ENCODE peak calls at places on chromosomes 4 and X, in five cellular contexts. G, S, R, M and K are unnamed samples.

GRCh38 chrX:23785564-23785963 is 2.6 kb downstream of the SAT1 start:
- DNase-seq in G (no peak), S (no peak), R (no peak), M (no peak), K (no peak)

GRCh38 chr4:2949782-2950125 is 13.5 kb downstream of the NOP14 start:
- DNase-seq in G (peak), S (no peak), R (no peak), M (no peak), K (no peak)

GRCh38 chr4:10054571-10055041 is 33.3 kb upstream of the SLC2A9 start:
- DNase-seq in G (no peak), S (no peak), R (no peak), M (no peak), K (no peak)

GRCh38 chr4:51907001-51907669 is 64.2 kb downstream of the DCUN1D4 start:
- DNase-seq in G (no peak), S (no peak), R (no peak), M (no peak), K (no peak)

GRCh38 chr4:16897991-16898827 is at the start of gene LDB2:
- DNase-seq in G (no peak), S (peak), R (no peak), M (no peak), K (no peak)

GRCh38 chr4:64144994-64145393 is 264.3 kb downstream of the TECRL start:
- DNase-seq in G (no peak), S (no peak), R (no peak), M (no peak), K (no peak)

GRCh38 chr4:127212701-127213100 is 420.1 kb upstream of the INTU start:
- DNase-seq in G (no peak), S (no peak), R (no peak), M (no peak), K (no peak)

GRCh38 chrX:1009771-1010170 is 202.7 kb downstream of the CRLF2 start:
- DNase-seq in G (peak), S (no peak), R (no peak), M (no peak), K (no peak)

GRCh38 chr4:165328101-165328425 is 594 bp downstream of the MSMO1 start:
- DNase-seq in G (no peak), S (no peak), R (no peak), M (no peak), K (no peak)

GRCh38 chrX:121308276-121308805 is 260.9 kb downstream of the GLUD2 start:
- DNase-seq in G (no peak), S (peak), R (no peak), M (peak), K (peak)

GRCh38 chrX:57952320-57952678 is 42.0 kb upstream of the ZXDA start:
- DNase-seq in G (peak), S (no peak), R (no peak), M (no peak), K (no peak)

GRCh38 chr4:74004668-74005067 is 6.2 kb upstream of the CXCL5 start:
- DNase-seq in G (no peak), S (no peak), R (no peak), M (no peak), K (no peak)

GRCh38 chr4:155972098-155972497 is 18.4 kb upstream of the CTSO start:
- DNase-seq in G (no peak), S (peak), R (no peak), M (peak), K (no peak)

GRCh38 chr4:166842795-166843261 is 391.5 kb downstream of the SPOCK3 start:
- DNase-seq in G (peak), S (no peak), R (no peak), M (no peak), K (no peak)

GRCh38 chr4:98293089-98293887 is 32.1 kb downstream of the RAP1GDS1 start:
- DNase-seq in G (no peak), S (no peak), R (no peak), M (no peak), K (no peak)

GRCh38 chrX:68650491-68650890 is 3.0 kb downstream of the STARD8 start:
- DNase-seq in G (no peak), S (no peak), R (no peak), M (no peak), K (no peak)

DNA sequence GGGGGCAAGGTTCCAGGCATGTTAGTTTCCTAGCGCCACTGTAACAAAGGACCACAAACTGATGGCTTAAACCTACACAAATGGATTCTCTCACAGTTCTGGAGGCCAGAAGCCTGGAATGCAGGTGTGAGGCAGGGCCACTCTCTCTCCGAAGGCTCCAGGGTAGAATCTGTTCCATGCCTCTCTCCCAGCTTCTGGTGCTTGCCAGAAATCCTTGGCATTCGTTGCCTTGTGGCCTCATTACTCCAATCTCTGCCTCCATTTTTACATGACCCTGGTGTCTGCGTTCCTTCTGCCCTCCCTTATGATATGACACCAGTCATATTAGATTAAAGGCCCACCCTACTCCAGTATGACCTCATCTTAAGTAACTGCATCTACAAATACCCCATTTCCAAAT is 39.6 kb downstream of the CLDN34 start:
- DNase-seq in G (no peak), S (no peak), R (no peak), M (no peak), K (no peak)
- TF ChIP-seq CTCF in G (no peak), S (no peak), R (no peak), M (no peak), K (no peak)

DNA sequence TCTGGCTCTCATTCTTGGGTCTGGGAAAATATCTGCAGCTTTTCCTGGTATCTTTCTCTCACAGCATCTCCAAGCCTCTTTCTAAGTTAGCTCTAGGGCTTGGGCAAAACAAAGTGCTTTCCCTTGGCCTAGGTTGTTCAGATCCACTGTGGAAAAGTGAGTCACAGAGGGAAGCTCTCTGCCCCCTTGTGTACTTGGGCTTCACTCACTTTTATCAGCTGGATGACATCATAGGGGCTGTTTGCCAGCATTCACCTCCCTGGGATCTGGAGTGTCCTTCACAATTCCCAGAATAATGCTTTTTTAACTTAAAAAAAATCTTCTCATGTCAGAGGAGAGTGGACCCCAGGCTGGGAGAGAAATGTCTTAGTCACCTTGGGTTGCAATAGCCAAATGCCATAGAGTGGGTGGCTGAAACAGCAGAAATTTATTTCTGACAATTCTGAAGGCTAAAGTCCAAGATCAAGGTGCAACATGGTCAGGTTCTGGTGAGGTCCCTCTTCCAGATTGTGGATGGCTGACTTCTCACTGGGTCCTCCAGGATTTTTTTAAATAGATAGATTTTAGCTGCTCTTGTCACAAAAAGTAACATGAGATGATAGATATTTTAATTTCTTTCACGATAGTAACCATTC is 247.8 kb downstream of the SH2D1A start:
- DNase-seq in G (no peak), S (no peak), R (no peak), M (no peak), K (no peak)
- TF ChIP-seq CTCF in G (no peak), S (no peak), R (no peak), M (no peak), K (no peak)

DNA sequence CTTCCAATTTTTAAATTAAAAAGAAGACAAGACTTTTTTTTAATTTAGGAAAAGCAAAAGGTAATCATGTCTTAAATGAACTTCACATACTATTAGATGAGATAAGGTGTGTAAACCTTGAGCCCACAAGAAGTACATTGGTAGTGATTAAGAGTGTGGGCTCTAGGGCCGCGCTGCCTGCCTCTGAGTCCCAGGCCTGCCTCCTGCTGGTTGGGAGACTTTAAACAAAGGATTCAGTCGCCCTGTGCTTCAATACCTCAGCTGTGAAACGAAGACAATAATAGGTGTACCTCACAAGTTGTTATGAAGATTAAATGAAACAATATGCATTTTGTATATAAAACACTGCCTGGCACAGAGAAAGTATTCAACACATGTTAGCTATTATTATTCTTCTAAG is 95.9 kb upstream of the MYOZ2 start:
- DNase-seq in G (no peak), S (peak), R (no peak), M (peak), K (no peak)
- TF ChIP-seq CTCF in G (no peak), S (no peak), R (no peak), M (peak), K (no peak)

DNA sequence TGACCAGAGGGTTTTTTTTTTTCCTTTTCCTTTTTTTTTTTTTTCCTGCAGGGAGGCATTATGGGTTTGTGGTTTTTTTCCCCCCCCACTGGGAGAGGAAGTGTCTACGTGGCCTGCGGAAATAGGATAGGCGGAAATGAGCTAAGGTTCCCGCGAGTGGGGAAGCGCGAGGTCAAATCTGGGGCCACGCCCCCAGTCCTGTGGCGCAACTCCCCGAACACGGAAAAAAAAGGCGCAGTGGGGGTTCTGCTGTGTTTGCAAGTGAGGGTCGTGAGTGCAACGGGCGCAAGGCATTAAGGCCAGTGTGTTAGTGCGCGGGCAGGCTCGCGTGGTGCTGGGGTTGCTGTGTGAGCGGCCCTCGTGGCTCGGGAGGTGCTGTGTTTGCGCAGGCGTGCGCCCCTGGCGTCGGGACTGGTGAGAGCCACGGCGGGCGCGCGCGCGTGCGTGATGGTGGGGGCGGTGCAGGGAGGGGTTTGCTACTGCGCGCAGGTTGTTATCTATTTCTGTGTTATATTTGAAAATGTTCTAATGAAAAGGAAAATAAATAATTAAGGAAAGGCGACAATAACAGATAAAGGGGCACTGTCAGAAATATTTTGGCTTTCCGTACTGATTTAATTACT is 685 bp upstream of the MORF4L2 start:
- DNase-seq in G (peak), S (peak), R (peak), M (peak), K (peak)
- TF ChIP-seq CTCF in G (peak), S (no peak), R (no peak), M (peak), K (peak)

GRCh38 chrX:134999469-134999868 is 8.7 kb downstream of the SMIM10 start:
- DNase-seq in G (no peak), S (no peak), R (no peak), M (peak), K (peak)
- TF ChIP-seq CTCF in G (peak), S (no peak), R (peak), M (peak), K (peak)

GRCh38 chrX:21354725-21355124 is 19.5 kb upstream of the CNKSR2 start:
- DNase-seq in G (no peak), S (no peak), R (no peak), M (no peak), K (no peak)
- TF ChIP-seq CTCF in G (no peak), S (no peak), R (no peak), M (no peak), K (no peak)

GRCh38 chr4:6781113-6781512 is 1.4 kb upstream of the KIAA0232 start:
- DNase-seq in G (no peak), S (no peak), R (no peak), M (no peak), K (no peak)

GRCh38 chr4:6779667-6780565 is 2.6 kb upstream of the KIAA0232 start:
- DNase-seq in G (no peak), S (no peak), R (no peak), M (no peak), K (no peak)

GRCh38 chr4:6782147-6782845 is at the start of gene KIAA0232:
- DNase-seq in G (peak), S (peak), R (peak), M (peak), K (peak)

GRCh38 chr4:6782846-6783110 is 251 bp downstream of the KIAA0232 start:
- DNase-seq in G (no peak), S (no peak), R (no peak), M (no peak), K (no peak)

GRCh38 chr4:6781561-6781960 is 966 bp upstream of the KIAA0232 start:
- DNase-seq in G (no peak), S (no peak), R (no peak), M (no peak), K (no peak)
- TF ChIP-seq CTCF in G (no peak), S (no peak), R (no peak), M (no peak), K (no peak)

GRCh38 chrX:53642326-53642725 is 44.2 kb downstream of the HUWE1 start:
- DNase-seq in G (no peak), S (no peak), R (no peak), M (no peak), K (no peak)
- TF ChIP-seq CTCF in G (no peak), S (no peak), R (no peak), M (no peak), K (no peak)

GRCh38 chrX:136168929-136169735 is 21.8 kb downstream of the FHL1 start:
- DNase-seq in G (no peak), S (peak), R (no peak), M (no peak), K (no peak)

GRCh38 chrX:136163694-136164093 is 16.4 kb downstream of the FHL1 start:
- DNase-seq in G (no peak), S (no peak), R (no peak), M (no peak), K (no peak)

GRCh38 chrX:136162827-136163427 is 15.6 kb downstream of the FHL1 start:
- DNase-seq in G (no peak), S (peak), R (no peak), M (peak), K (no peak)

GRCh38 chrX:136170109-136170800 is 22.9 kb downstream of the FHL1 start:
- DNase-seq in G (no peak), S (no peak), R (no peak), M (no peak), K (no peak)

DNA sequence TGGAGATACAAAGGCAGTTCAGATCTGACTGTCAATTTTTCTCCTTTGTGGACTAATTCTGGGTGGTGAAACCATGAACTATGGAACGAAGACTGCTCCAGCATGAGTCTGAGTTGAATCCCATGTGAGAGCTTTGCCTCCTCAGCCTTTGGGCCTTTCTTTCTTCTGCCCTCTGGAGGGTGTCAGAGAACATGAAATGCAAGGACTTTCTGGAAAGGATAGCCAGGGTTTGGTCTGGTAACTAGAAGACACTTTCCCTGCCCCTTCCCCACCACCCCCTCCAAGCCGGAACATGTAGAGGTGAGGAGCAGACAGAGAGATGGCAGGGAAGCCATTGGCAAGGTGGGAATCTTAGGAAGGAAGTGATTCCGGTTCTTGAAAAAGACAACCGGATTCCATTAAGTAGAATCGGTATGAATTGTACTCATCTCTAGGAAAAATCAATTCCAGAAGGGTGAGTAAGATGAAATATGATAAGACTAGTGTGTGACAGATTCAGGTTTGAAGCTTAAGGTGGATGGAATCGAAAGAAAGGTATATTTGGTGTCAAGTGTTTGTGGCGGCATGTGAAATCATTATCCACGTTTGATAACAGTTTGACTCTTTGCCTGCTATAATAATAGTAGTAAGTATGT is 19.0 kb downstream of the FHL1 start:
- DNase-seq in G (no peak), S (no peak), R (no peak), M (no peak), K (no peak)
- TF ChIP-seq CTCF in G (no peak), S (no peak), R (no peak), M (no peak), K (peak)

GRCh38 chr4:53098681-53099121 is 236.6 kb downstream of the RASL11B start:
- DNase-seq in G (no peak), S (no peak), R (no peak), M (no peak), K (no peak)

GRCh38 chr4:53105313-53105712 is 243.2 kb downstream of the RASL11B start:
- DNase-seq in G (no peak), S (no peak), R (no peak), M (no peak), K (no peak)

GRCh38 chr4:53100801-53101581 is 238.9 kb downstream of the RASL11B start:
- DNase-seq in G (no peak), S (no peak), R (no peak), M (no peak), K (no peak)

GRCh38 chr4:53103489-53103888 is 241.4 kb downstream of the RASL11B start:
- DNase-seq in G (no peak), S (no peak), R (no peak), M (no peak), K (no peak)
- TF ChIP-seq CTCF in G (no peak), S (no peak), R (no peak), M (no peak), K (no peak)